ENCODE peak calls at places on chromosomes 16 and 17, in four cellular contexts. One of them, this sample, is unnamed.
A peak's percentile ranks its signal among the peaks of the same experiment; 100 is the strongest.

GRCh38 chr16:57519796-57520360 is 16.5 kb downstream of the CCDC102A start:
- DNase-seq in NCI-H1417: peak; percentile 84
- DNase-seq in H7: peak; percentile 96
- DNase-seq in ureter: peak; percentile 75
- DNase-seq in this sample: peak; percentile 82

GRCh38 chr17:9520649-9521435 is 54.8 kb downstream of the STX8 start:
- DNase-seq in NCI-H1417: no peak
- DNase-seq in H7: no peak
- DNase-seq in ureter: no peak
- DNase-seq in this sample: no peak

GRCh38 chr16:20906225-20906870 is 5.8 kb downstream of the LYRM1 start:
- DNase-seq in NCI-H1417: no peak
- DNase-seq in H7: no peak
- DNase-seq in ureter: no peak
- DNase-seq in this sample: no peak

GRCh38 chr17:13756763-13757162 is 155.0 kb upstream of the HS3ST3A1 start:
- DNase-seq in ureter: no peak
- DNase-seq in H7: no peak
- DNase-seq in NCI-H1417: no peak
- DNase-seq in this sample: no peak

GRCh38 chr16:82824408-82824807 is 197.6 kb downstream of the CDH13 start:
- DNase-seq in H7: no peak
- DNase-seq in ureter: no peak
- DNase-seq in NCI-H1417: no peak
- DNase-seq in this sample: no peak

GRCh38 chr16:70686376-70687171 is 721 bp upstream of the MTSS2 start:
- DNase-seq in H7: no peak
- DNase-seq in NCI-H1417: peak; percentile 28
- DNase-seq in ureter: no peak
- DNase-seq in this sample: no peak

GRCh38 chr16:20915733-20916132 is 15.2 kb downstream of the LYRM1 start:
- DNase-seq in NCI-H1417: no peak
- DNase-seq in ureter: no peak
- DNase-seq in H7: no peak
- DNase-seq in this sample: no peak

GRCh38 chr17:1474402-1475189 is 17.9 kb downstream of the MYO1C start:
- DNase-seq in NCI-H1417: no peak
- DNase-seq in ureter: no peak
- DNase-seq in H7: peak; percentile 80
- DNase-seq in this sample: peak; percentile 46

GRCh38 chr17:50908860-50909764 is 43.0 kb upstream of the TOB1 start:
- DNase-seq in ureter: peak; percentile 70
- DNase-seq in NCI-H1417: peak; percentile 70
- DNase-seq in H7: peak; percentile 71
- DNase-seq in this sample: peak; percentile 89

GRCh38 chr17:7797976-7798375 is 36.0 kb upstream of the KDM6B start:
- DNase-seq in ureter: no peak
- DNase-seq in H7: no peak
- DNase-seq in NCI-H1417: no peak
- DNase-seq in this sample: no peak

GRCh38 chr16:84367750-84368320 is 503 bp upstream of the ATP2C2 start:
- DNase-seq in NCI-H1417: peak; percentile 74
- DNase-seq in ureter: no peak
- DNase-seq in H7: no peak
- DNase-seq in this sample: no peak

GRCh38 chr17:43641416-43641815 is 20.3 kb downstream of the MEOX1 start:
- DNase-seq in NCI-H1417: no peak
- DNase-seq in ureter: no peak
- DNase-seq in H7: no peak
- DNase-seq in this sample: no peak

GRCh38 chr16:67881557-67882220 is 3.0 kb upstream of the NRN1L start:
- DNase-seq in ureter: no peak
- DNase-seq in H7: peak; percentile 26
- DNase-seq in NCI-H1417: no peak
- DNase-seq in this sample: no peak

GRCh38 chr17:66025551-66025950 is 166.4 kb downstream of the CEP112 start:
- DNase-seq in ureter: no peak
- DNase-seq in H7: no peak
- DNase-seq in NCI-H1417: no peak
- DNase-seq in this sample: no peak

GRCh38 chr16:84055801-84056634 is 13.4 kb upstream of the SLC38A8 start:
- DNase-seq in NCI-H1417: no peak
- DNase-seq in H7: no peak
- DNase-seq in ureter: no peak
- DNase-seq in this sample: no peak

GRCh38 chr16:24167129-24167528 is 89.0 kb upstream of the CACNG3 start:
- DNase-seq in NCI-H1417: no peak
- DNase-seq in ureter: no peak
- DNase-seq in H7: no peak
- DNase-seq in this sample: no peak

GRCh38 chr16:47565454-47565853 is 104.3 kb downstream of the PHKB start:
- DNase-seq in ureter: no peak
- DNase-seq in H7: no peak
- DNase-seq in NCI-H1417: no peak
- DNase-seq in this sample: peak; percentile 55

This sample was measured in right lobe of liver.